ENCODE peak calls at places on chromosomes 4 and X, in seven cellular contexts. W is IMR-90, M is sigmoid colon, F is testis, K is uterus, C is gastrocnemius medialis, P is transverse colon. G is an unnamed sample.

GRCh38 chr4:1405636-1406415 is 416 bp downstream of the NKX1-1 start:
- DNase-seq in W (no peak), M (peak), F (peak), K (no peak), P (no peak), C (no peak), G (no peak)

GRCh38 chr4:102580463-102580842 is 79.3 kb downstream of the NFKB1 start:
- DNase-seq in W (no peak), C (no peak), P (no peak), F (no peak), K (no peak), M (no peak), G (no peak)

GRCh38 chr4:153465583-153465921 is 608 bp upstream of the TMEM131L start:
- DNase-seq in C (peak), M (peak), K (peak), P (peak), W (peak), F (peak), G (peak)

GRCh38 chrX:3461824-3462508 is 115.5 kb upstream of the MXRA5 start:
- DNase-seq in P (no peak), W (no peak), M (no peak), F (no peak), C (no peak), K (no peak), G (no peak)

GRCh38 chr4:18882468-18882867 is 860.9 kb upstream of the LCORL start:
- DNase-seq in K (no peak), W (peak), F (no peak), C (no peak), P (no peak), M (no peak), G (no peak)

GRCh38 chr4:112895785-112896184 is 153.7 kb upstream of the ANK2 start:
- DNase-seq in F (no peak), K (no peak), M (no peak), C (no peak), W (no peak), P (no peak), G (peak)

GRCh38 chr4:48178931-48179330 is 44.9 kb upstream of the TXK start:
- DNase-seq in K (no peak), W (no peak), F (no peak), C (no peak), M (no peak), P (no peak), G (no peak)

GRCh38 chr4:150211821-150212445 is 133.7 kb downstream of the DCLK2 start:
- DNase-seq in W (no peak), F (no peak), C (no peak), M (no peak), K (no peak), P (no peak), G (no peak)

GRCh38 chr4:151541438-151542071 is 132.6 kb downstream of the FHIP1A start:
- DNase-seq in P (no peak), K (peak), F (no peak), M (no peak), C (no peak), W (peak), G (peak)

GRCh38 chrX:13275031-13275430 is 44.8 kb downstream of the ATXN3L start:
- DNase-seq in C (no peak), P (no peak), K (no peak), M (no peak), W (no peak), F (no peak), G (no peak)

GRCh38 chrX:38968817-38969216 is 167.6 kb downstream of the MID1IP1 start:
- DNase-seq in M (no peak), W (no peak), K (no peak), P (no peak), F (no peak), C (no peak), G (no peak)

GRCh38 chr4:15777697-15778096 is 431 bp upstream of the CD38 start:
- DNase-seq in K (no peak), C (no peak), M (no peak), W (no peak), F (no peak), P (no peak), G (no peak)

GRCh38 chr4:145307120-145307519 is 126.7 kb upstream of the OTUD4 start:
- DNase-seq in F (no peak), K (no peak), M (no peak), W (no peak), C (no peak), P (no peak), G (no peak)

GRCh38 chr4:2304321-2304876 is 42.5 kb upstream of the MXD4 start:
- DNase-seq in P (no peak), F (no peak), K (no peak), M (no peak), W (no peak), C (no peak), G (no peak)

GRCh38 chrX:74015379-74016019 is 288.5 kb upstream of the ZCCHC13 start:
- DNase-seq in M (peak), W (peak), C (no peak), P (peak), K (peak), F (peak), G (peak)

GRCh38 chr4:23945521-23946017 is 55.7 kb upstream of the PPARGC1A start:
- DNase-seq in K (no peak), C (peak), M (no peak), W (peak), F (peak), P (peak), G (peak)

GRCh38 chrX:128728943-128729342 is 676.7 kb upstream of the ACTRT1 start:
- DNase-seq in C (no peak), W (no peak), P (no peak), M (no peak), K (no peak), F (no peak), G (no peak)

GRCh38 chrX:121030083-121030482 is 17.3 kb upstream of the GLUD2 start:
- DNase-seq in F (no peak), M (no peak), K (no peak), P (no peak), C (no peak), W (no peak), G (no peak)

GRCh38 chr4:89868999-89869589 is 25.6 kb upstream of the MMRN1 start:
- DNase-seq in K (no peak), W (peak), C (no peak), M (no peak), F (no peak), P (no peak), G (no peak)

GRCh38 chrX:153778151-153778551 is 2.7 kb upstream of the SRPK3 start:
- DNase-seq in K (no peak), C (no peak), P (no peak), W (no peak), M (no peak), F (no peak), G (no peak)
- TF ChIP-seq POLR2A in K (no peak), C (no peak), P (no peak), W (no peak), M (no peak), F (no peak), G (no peak)

GRCh38 chrX:107731831-107732502 is 43.6 kb downstream of the TSC22D3 start:
- DNase-seq in W (peak), K (peak), F (peak), C (peak), M (peak), P (peak), G (peak)
- H3K27ac ChIP-seq in W (no peak), K (peak), F (peak), C (peak), M (peak), P (peak), G (peak)

GRCh38 chr4:114598191-114599121 is at the start of gene UGT8:
- DNase-seq in C (no peak), W (no peak), K (no peak), F (peak), M (no peak), P (peak), G (peak)
- TF ChIP-seq POLR2A in C (no peak), W (no peak), K (no peak), F (no peak), M (no peak), P (peak), G (no peak)

GRCh38 chrX:153477901-153478300 is 7.5 kb upstream of the HAUS7 start:
- DNase-seq in P (no peak), K (peak), W (no peak), M (no peak), F (no peak), C (no peak), G (no peak)
- H3K27ac ChIP-seq in P (no peak), K (peak), W (no peak), M (no peak), F (no peak), C (no peak), G (no peak)

DNA sequence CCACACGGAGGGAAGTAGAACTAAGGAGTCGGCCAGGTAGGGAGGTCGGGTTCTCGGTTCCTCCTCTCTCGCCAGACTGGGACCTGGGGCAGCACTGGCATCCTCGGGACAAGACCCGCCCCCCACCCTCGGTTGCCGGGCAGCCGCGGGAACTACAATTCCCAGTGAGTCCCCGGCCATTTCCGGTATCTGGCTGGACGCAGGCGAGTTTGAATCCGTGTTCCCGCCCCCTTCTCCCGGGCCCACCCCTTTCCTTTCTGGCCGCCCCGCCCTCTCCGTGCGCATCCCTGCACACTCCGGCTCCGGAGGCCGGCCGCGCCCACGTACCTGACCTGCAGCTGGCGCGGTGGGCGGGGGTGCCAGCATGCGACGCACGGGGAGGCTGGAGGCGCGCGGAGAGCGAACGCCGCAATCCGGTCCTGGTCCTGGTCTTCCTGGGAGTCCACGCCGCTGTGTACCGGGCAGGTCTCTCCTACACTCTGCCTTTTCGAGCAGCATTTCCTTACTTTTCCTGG is 10.2 kb upstream of the DLG3 start:
- DNase-seq in C (peak), F (peak), P (peak), K (peak), W (peak), M (peak), G (peak)
- TF ChIP-seq POLR2A in C (peak), F (no peak), P (peak), K (peak), W (peak), M (no peak), G (no peak)

GRCh38 chr4:86939123-86939522 is 4.3 kb downstream of the AFF1 start:
- DNase-seq in P (no peak), F (no peak), M (no peak), C (no peak), W (no peak), K (no peak), G (no peak)
- H3K27ac ChIP-seq in P (peak), F (no peak), M (peak), C (peak), W (no peak), K (peak), G (peak)

DNA sequence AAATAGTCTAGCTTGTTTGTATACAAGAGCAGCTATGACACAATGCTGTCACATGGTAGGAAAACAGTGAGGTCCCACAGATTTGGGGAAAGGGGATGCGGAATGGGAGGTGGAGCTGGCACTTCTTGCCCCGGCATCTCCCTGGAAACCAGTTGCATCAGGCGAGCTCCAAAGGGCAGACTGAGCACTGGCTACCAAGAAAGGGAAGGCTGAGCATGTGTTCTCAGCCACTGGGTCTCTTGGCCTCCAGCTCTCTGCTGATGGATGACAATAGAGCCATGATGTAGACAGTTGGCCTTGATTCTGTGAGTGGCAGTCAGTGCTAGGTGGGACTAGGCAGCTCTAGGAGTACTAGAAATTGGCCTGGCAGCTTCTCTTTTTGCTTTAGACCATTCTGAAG is 109.0 kb downstream of the UCHL1 start:
- DNase-seq in F (no peak), W (no peak), P (no peak), K (no peak), C (no peak), M (no peak), G (no peak)
- TF ChIP-seq POLR2A in F (no peak), W (no peak), P (no peak), K (no peak), C (no peak), M (no peak), G (no peak)

DNA sequence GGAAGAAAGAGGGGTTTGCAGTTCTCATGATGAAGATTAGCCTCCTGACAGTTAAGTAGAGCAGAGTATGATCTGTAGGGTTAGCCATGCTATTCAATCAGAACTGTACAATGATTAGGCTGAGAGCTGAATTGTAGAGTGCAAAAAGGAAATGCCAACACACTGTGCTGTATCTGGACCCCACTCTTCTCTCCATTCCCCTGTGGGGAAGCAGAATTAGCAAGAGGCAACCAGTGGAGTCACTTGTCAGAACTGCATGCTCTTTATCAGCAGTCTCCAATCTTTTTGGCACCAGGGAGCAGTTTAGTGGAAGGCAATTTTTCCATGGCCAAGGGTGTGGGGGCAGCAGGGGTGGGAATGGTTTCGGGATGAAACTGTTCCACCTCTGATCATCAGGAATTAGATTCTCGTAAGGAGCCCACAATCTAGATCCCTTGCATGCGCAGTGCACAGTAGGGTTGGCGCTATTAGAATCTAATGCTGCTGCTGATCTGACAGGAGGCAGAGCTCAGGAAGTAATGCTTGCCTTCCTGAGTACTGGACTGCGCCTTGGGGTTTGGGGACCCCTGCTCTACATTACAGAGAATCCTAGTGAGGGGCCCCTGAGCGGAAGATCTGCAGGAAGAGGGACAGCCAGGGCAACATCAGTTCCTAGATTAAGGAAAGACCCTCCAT is 19.4 kb downstream of the TBC1D9 start:
- DNase-seq in P (no peak), C (no peak), W (peak), F (no peak), K (no peak), M (no peak), G (no peak)
- H3K27ac ChIP-seq in P (no peak), C (no peak), W (no peak), F (no peak), K (no peak), M (no peak), G (no peak)

GRCh38 chrX:154751669-154752271 is 893 bp upstream of the GAB3 start:
- DNase-seq in K (no peak), P (no peak), F (no peak), W (no peak), M (no peak), C (no peak), G (peak)

GRCh38 chrX:154751121-154751668 is 318 bp upstream of the GAB3 start:
- DNase-seq in F (peak), C (no peak), W (no peak), K (no peak), P (no peak), M (no peak), G (no peak)

GRCh38 chrX:154750301-154751120 is at the start of gene GAB3:
- DNase-seq in P (peak), C (no peak), F (peak), W (peak), M (no peak), K (no peak), G (peak)

GRCh38 chrX:154748712-154749339 is 2.1 kb downstream of the GAB3 start:
- DNase-seq in C (no peak), K (peak), W (peak), F (peak), M (peak), P (no peak), G (peak)

GRCh38 chrX:154749856-154750255 is 1.0 kb downstream of the GAB3 start:
- DNase-seq in C (no peak), P (no peak), K (no peak), M (no peak), F (no peak), W (no peak), G (no peak)
- TF ChIP-seq POLR2A in C (no peak), P (no peak), K (no peak), M (no peak), F (no peak), W (no peak), G (no peak)

GRCh38 chr4:123497328-123497727 is 100.7 kb downstream of the SPRY1 start:
- DNase-seq in C (no peak), P (no peak), W (no peak), F (no peak), K (no peak), M (no peak), G (no peak)

GRCh38 chr4:123505457-123506310 is 109.1 kb downstream of the SPRY1 start:
- DNase-seq in P (peak), C (no peak), F (peak), M (peak), W (peak), K (peak), G (peak)

GRCh38 chr4:123505077-123505456 is 108.5 kb downstream of the SPRY1 start:
- DNase-seq in K (no peak), F (peak), P (no peak), W (peak), M (no peak), C (no peak), G (no peak)

GRCh38 chr4:123503698-123504389 is 107.2 kb downstream of the SPRY1 start:
- DNase-seq in W (no peak), F (no peak), M (no peak), P (no peak), C (no peak), K (no peak), G (no peak)

GRCh38 chr4:123501733-123502132 is 105.1 kb downstream of the SPRY1 start:
- DNase-seq in M (no peak), C (no peak), P (no peak), K (no peak), W (no peak), F (no peak), G (no peak)
- H3K27ac ChIP-seq in M (no peak), C (no peak), P (no peak), K (no peak), W (no peak), F (no peak), G (no peak)